ENCODE peak calls at places on chromosomes 4 and X, in six cellular contexts. L is ovary, I is GM12878, S is lung, P is psoas muscle, V is esophagus squamous epithelium. E is an unnamed sample. For H3K4me1, the result is how much of the 10 kb centered on the place peaks cover.

GRCh38 chr4:67403342-67403741 is 142.0 kb downstream of the CENPC start:
- DNase-seq in L (no peak), I (no peak), S (no peak), V (no peak), P (no peak), E (no peak)

GRCh38 chrX:69010339-69010738 is 154.9 kb downstream of the PJA1 start:
- DNase-seq in L (no peak), I (no peak), P (no peak), S (peak), V (no peak), E (no peak)

GRCh38 chr4:121875663-121876062 is 5.4 kb upstream of the BBS7 start:
- DNase-seq in S (no peak), L (no peak), P (no peak), V (no peak), I (no peak), E (no peak)

GRCh38 chrX:51641421-51642021 is 22.8 kb upstream of the CENPVL3 start:
- DNase-seq in V (no peak), I (no peak), L (no peak), P (no peak), S (no peak), E (no peak)

GRCh38 chr4:8045909-8046308 is 106.2 kb upstream of the AFAP1 start:
- DNase-seq in V (no peak), S (no peak), I (no peak), P (no peak), L (no peak), E (no peak)

GRCh38 chrX:124493984-124494383 is 147.6 kb downstream of the SH2D1A start:
- DNase-seq in V (no peak), L (no peak), I (no peak), S (no peak), P (no peak), E (no peak)

GRCh38 chrX:137143864-137144263 is 110.1 kb upstream of the GPR101 start:
- DNase-seq in V (no peak), S (no peak), L (no peak), P (no peak), I (no peak), E (no peak)

GRCh38 chr4:38612996-38613395 is 51.0 kb upstream of the KLF3 start:
- DNase-seq in I (no peak), V (no peak), L (no peak), P (no peak), S (no peak), E (no peak)

GRCh38 chr4:2250764-2251072 is 8.8 kb upstream of the HAUS3 start:
- DNase-seq in S (peak), P (no peak), V (no peak), L (no peak), I (no peak), E (no peak)

GRCh38 chr4:150173420-150173819 is 95.2 kb downstream of the DCLK2 start:
- DNase-seq in V (no peak), L (no peak), I (no peak), P (no peak), S (no peak), E (no peak)

GRCh38 chr4:19711871-19712270 is 539.8 kb upstream of the SLIT2 start:
- DNase-seq in S (no peak), L (no peak), V (no peak), P (no peak), I (no peak), E (no peak)

GRCh38 chr4:25915359-25915716 is 1.3 kb downstream of the SMIM20 start:
- DNase-seq in S (no peak), V (no peak), L (peak), P (no peak), I (no peak), E (no peak)

GRCh38 chrX:82087699-82088098 is 885.8 kb downstream of the SH3BGRL start:
- DNase-seq in L (peak), V (no peak), I (no peak), S (no peak), P (no peak), E (no peak)

GRCh38 chrX:13506574-13506973 is 62.8 kb upstream of the EGFL6 start:
- DNase-seq in V (no peak), L (peak), P (peak), S (peak), I (no peak), E (peak)

GRCh38 chrX:98299785-98300184 is 1416.1 kb downstream of the RPA4 start:
- DNase-seq in I (no peak), L (no peak), V (no peak), S (no peak), P (no peak), E (no peak)

GRCh38 chrX:68724531-68725020 is 77.1 kb downstream of the STARD8 start:
- DNase-seq in L (no peak), V (no peak), S (no peak), P (no peak), I (no peak), E (no peak)

GRCh38 chrX:120365320-120365719 is 3.4 kb downstream of the ATP1B4 start:
- DNase-seq in I (no peak), P (peak), L (peak), S (peak), V (no peak), E (peak)

GRCh38 chr4:66187175-66187720 is 517.0 kb upstream of the EPHA5 start:
- DNase-seq in S (no peak), V (no peak), I (no peak), L (no peak), P (no peak), E (no peak)

GRCh38 chr4:102180080-102180479 is 165.2 kb downstream of the SLC39A8 start:
- DNase-seq in V (no peak), I (no peak), S (no peak), P (no peak), L (no peak), E (no peak)

GRCh38 chrX:42714981-42715688 is 62.8 kb downstream of the PPP1R2C start:
- DNase-seq in V (no peak), S (peak), L (no peak), I (no peak), P (no peak), E (peak)
- TF ChIP-seq CTCF in V (peak), S (peak), L (no peak), I (peak), P (peak), E (peak)

DNA sequence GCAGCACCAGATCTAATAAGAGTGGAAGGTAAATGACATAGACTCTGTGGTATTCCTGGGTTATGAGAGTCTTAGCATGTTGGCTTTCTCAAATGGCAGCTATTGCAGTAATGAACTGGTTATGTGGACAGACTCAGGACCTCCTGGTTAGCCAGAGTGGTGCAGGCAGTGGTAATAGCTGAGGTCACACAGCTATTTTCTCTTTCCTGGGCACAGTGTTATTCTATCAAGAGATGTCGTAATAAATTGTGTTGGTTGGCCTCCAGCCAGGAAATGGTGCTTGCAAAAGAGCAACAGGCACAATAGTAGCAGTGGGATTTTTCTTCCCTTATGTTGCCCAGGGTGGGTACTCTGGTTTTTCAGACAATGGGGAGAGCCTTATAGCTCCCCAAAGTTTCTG is 279.2 kb upstream of the FGF16 start:
- DNase-seq in V (no peak), L (no peak), S (no peak), P (no peak), I (no peak), E (no peak)
- H3K4me1 ChIP-seq in V (under half), L (under half), S (under half), P (under half), I (under half), E (under half)

GRCh38 chrX:129956765-129957164 is 25.7 kb upstream of the BCORL1 start:
- DNase-seq in S (no peak), L (no peak), V (no peak), P (no peak), I (no peak), E (no peak)
- H3K27ac ChIP-seq in S (no peak), L (peak), V (peak), P (no peak), I (no peak), E (peak)

GRCh38 chrX:109635151-109635550 is 10.2 kb upstream of the KCNE5 start:
- DNase-seq in P (no peak), I (no peak), S (no peak), V (no peak), L (no peak), E (no peak)
- TF ChIP-seq CTCF in P (peak), I (peak), S (peak), V (peak), L (no peak), E (peak)

DNA sequence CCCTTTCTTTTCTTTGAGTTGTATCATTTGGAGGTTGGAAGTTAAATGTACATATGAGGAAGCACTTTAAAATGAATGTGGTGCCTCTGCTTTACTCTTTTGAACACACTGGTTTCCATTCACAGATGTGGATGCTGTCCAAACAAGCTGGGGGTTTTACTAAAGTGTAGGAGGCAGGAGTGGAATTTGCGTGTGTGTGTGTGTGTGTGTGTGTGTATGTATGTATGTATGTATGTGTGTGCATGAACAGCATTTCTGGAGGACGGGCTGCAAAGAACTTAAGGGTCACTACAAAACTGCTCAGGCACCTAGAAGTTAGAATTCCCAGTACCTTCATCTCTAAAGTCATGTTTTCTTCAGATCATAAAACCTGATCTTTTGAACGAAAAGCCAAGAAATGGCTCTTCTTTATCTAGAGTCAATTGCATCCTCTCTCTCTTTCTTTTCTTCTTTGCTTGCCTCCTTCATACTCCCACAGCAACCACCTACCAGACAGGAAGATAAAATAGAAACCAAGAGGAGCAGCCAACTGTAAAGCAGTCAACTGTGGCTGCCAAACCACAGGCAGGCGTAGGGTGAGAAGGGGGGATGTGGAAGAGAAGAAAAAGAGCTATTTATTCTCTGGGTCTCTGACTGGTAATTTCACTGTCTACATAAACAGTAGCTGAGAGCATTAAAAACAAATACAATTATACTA is 177.0 kb upstream of the RASGEF1B start:
- DNase-seq in V (no peak), P (no peak), S (no peak), L (no peak), I (peak), E (no peak)
- H3K4me1 ChIP-seq in V (under half), P (under half), S (under half), L (under half), I (under half), E (under half)

DNA sequence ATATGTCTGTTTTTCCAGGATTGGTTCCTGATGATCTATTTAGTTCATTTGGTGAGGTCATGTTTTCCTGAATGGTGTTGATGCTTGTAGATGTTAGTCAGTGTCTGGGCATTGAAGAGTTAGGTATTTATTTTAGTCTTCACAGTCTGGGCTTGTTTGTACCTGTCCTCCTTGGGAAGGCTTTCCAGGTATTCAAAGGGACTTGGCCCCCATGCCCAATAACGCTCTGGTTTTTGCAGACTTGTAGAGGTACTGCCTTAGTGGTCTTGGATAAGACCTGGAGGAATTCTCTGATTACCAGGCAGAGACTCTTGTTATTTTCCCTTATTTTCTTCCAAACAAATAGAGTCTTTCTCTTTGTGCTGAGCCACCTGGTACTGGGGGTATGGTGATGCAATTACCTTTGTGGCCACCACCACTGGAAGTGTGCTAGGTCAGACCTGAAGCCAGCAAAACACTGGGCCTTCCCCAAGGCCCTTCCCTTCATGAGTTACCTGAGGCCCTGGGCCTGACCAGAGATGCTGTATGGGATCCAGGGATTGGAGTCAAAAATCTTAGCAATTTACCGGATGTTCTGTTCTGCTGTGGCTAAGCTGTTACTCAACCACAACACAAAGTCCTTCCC is 63.3 kb upstream of the RXFP1 start:
- DNase-seq in L (no peak), I (no peak), P (no peak), S (no peak), V (no peak), E (no peak)
- H3K27ac ChIP-seq in L (no peak), I (no peak), P (no peak), S (no peak), V (no peak), E (no peak)

GRCh38 chr4:185286571-185286970 is 77.2 kb downstream of the SNX25 start:
- DNase-seq in V (no peak), I (no peak), P (no peak), S (no peak), L (no peak), E (no peak)

GRCh38 chr4:185285632-185286393 is 76.4 kb downstream of the SNX25 start:
- DNase-seq in S (no peak), L (no peak), I (no peak), V (no peak), P (no peak), E (no peak)

GRCh38 chr4:185280608-185281007 is 71.2 kb downstream of the SNX25 start:
- DNase-seq in L (no peak), I (no peak), S (no peak), P (no peak), V (no peak), E (no peak)

GRCh38 chr4:185283723-185284122 is 74.3 kb downstream of the SNX25 start:
- DNase-seq in S (no peak), P (no peak), V (no peak), L (no peak), I (no peak), E (no peak)

GRCh38 chr4:185282968-185283367 is 73.6 kb downstream of the SNX25 start:
- DNase-seq in I (no peak), V (no peak), S (peak), P (no peak), L (no peak), E (no peak)
- TF ChIP-seq CTCF in I (no peak), V (no peak), S (no peak), P (no peak), L (no peak), E (no peak)